ENCODE peak calls at places on chromosomes 1 and 21, in nine cellular contexts. E, J, Z, M, W, N, O, P and U are unnamed samples.

GRCh38 chr1:226373376-226373775 is 34.5 kb downstream of the PARP1 start:
- DNase-seq in E (no peak), J (no peak), Z (no peak), M (no peak), W (no peak), N (no peak), O (no peak), P (no peak), U (no peak)

GRCh38 chr1:1337793-1338147 is 6.7 kb downstream of the TAS1R3 start:
- DNase-seq in E (no peak), J (no peak), Z (no peak), M (peak; percentile 68), W (no peak), N (no peak), O (no peak), P (no peak), U (no peak)

GRCh38 chr1:209819059-209819458 is 8.7 kb upstream of the UTP25 start:
- DNase-seq in E (no peak), J (no peak), Z (no peak), M (no peak), W (no peak), N (no peak), O (no peak), P (no peak), U (no peak)

GRCh38 chr1:228337031-228337564 is 69.5 kb downstream of the TRIM11 start:
- DNase-seq in E (peak; percentile 58), J (no peak), Z (no peak), M (peak; percentile 34), W (peak; percentile 7), N (no peak), O (no peak), P (no peak), U (no peak)

GRCh38 chr1:231240531-231240882 is 505 bp upstream of the GNPAT start:
- DNase-seq in E (no peak), J (no peak), Z (peak; percentile 38), M (no peak), W (no peak), N (no peak), O (no peak), P (no peak), U (no peak)

GRCh38 chr21:45324430-45325205 is 36.9 kb upstream of the POFUT2 start:
- DNase-seq in E (peak; percentile 67), J (peak; percentile 45), Z (no peak), M (no peak), W (peak; percentile 20), N (no peak), O (no peak), P (no peak), U (no peak)

GRCh38 chr1:67612690-67613322 is 72.2 kb upstream of the GADD45A start:
- DNase-seq in E (no peak), J (no peak), Z (no peak), M (no peak), W (peak; percentile 21), N (no peak), O (no peak), P (no peak), U (no peak)

GRCh38 chr1:156493749-156494148 is 6.8 kb downstream of the MEF2D start:
- DNase-seq in E (no peak), J (no peak), Z (no peak), M (no peak), W (no peak), N (no peak), O (no peak), P (no peak), U (no peak)

GRCh38 chr21:29078884-29079765 is 5.7 kb upstream of the CCT8 start:
- DNase-seq in E (no peak), J (no peak), Z (no peak), M (no peak), W (no peak), N (no peak), O (no peak), P (peak; percentile 37), U (no peak)
- H3K4me3 ChIP-seq in E (no peak overlapping the region), J (no peak overlapping the region), Z (no peak overlapping the region), M (no peak overlapping the region), W (no peak overlapping the region), N (no peak overlapping the region), O (no peak overlapping the region), P (no peak overlapping the region), U (no peak overlapping the region)

DNA sequence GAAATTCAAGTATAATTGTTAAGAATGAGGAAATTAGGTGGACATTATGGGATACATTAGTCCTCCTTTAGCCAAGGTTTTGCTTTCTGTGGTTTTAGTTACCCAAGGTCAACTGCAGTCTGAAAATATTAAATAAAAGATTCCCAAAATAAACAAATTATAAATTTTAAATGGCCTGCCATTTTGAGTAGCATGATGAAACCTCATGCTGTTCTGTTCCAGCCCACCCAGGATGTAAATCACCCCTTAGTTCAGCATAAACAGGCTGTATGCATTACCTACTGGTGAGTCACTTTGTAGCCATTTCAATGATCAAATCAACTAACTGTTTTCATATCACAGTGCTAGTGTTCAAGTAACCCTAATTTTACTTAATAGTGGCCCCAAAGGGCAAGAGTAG is 132.5 kb upstream of the LYPLAL1 start:
- DNase-seq in E (no peak), J (no peak), Z (no peak), M (no peak), W (no peak), N (no peak), O (peak; percentile 24), P (no peak), U (peak; percentile 79)
- TF ChIP-seq CTCF in E (no peak), J (no peak), Z (no peak), M (no peak), W (no peak), N (no peak), O (no peak), P (no peak), U (no peak)

DNA sequence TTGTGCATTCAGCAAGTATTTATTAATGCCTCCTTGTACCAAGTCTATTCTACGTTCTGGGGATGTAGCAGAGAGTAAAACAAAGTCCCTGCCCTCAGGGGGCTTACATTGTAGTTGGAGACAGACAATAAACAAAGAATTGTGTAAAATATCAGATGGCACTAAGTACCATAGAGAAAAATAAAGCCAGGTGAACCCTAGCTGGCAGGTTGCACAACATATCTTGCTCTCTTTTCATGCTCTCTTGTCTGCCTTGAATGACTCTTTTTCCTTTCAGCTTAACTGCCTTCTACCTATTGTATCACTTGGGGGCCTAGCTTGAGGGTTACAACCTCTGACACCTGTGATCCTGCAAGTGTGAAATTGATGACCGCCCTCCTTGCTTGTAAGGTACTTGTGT is 20.7 kb upstream of the FASLG start:
- DNase-seq in E (no peak), J (no peak), Z (no peak), M (no peak), W (no peak), N (no peak), O (no peak), P (no peak), U (no peak)
- H3K4me3 ChIP-seq in E (no peak overlapping the region), J (no peak overlapping the region), Z (no peak overlapping the region), M (no peak overlapping the region), W (no peak overlapping the region), N (no peak overlapping the region), O (no peak overlapping the region), P (no peak overlapping the region), U (no peak overlapping the region)

GRCh38 chr1:99347041-99347684 is 82.9 kb downstream of the PLPPR4 start:
- DNase-seq in E (no peak), J (no peak), Z (no peak), M (no peak), W (no peak), N (no peak), O (no peak), P (no peak), U (no peak)
- TF ChIP-seq CTCF in E (no peak), J (no peak), Z (peak; percentile 16), M (no peak), W (no peak), N (no peak), O (no peak), P (no peak), U (no peak)

DNA sequence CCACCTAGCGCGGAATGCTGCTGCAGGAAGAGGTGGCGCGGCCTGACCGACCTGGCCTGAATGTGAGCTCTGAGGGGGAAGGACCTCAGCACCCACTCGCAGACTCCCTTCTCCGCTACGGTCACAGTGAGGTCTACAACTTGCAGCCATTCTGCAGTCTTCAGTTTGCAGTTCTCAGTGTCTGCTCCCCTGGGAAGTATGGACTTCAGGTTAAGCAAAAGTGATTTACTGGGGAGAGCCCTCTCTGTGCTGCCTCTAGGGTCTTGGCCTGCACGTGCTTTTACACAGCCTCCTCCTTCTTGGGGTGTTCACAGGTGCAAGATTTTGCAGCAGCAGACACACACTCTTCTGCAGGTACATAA is 296.0 kb downstream of the OMA1 start:
- DNase-seq in E (no peak), J (no peak), Z (no peak), M (no peak), W (no peak), N (no peak), O (no peak), P (no peak), U (no peak)
- H3K4me3 ChIP-seq in E (no peak overlapping the region), J (no peak overlapping the region), Z (peak overlapping the region; percentile 86), M (no peak overlapping the region), W (peak overlapping the region; percentile 67), N (no peak overlapping the region), O (peak overlapping the region; percentile 42), P (no peak overlapping the region), U (no peak overlapping the region)

GRCh38 chr1:110150330-110151174 is at the start of gene SLC6A17:
- DNase-seq in E (no peak), J (no peak), Z (peak; percentile 75), M (no peak), W (no peak), N (no peak), O (no peak), P (no peak), U (peak; percentile 13)

GRCh38 chr1:110151175-110151715 is 951 bp downstream of the SLC6A17 start:
- DNase-seq in E (no peak), J (no peak), Z (peak; percentile 17), M (no peak), W (no peak), N (no peak), O (no peak), P (no peak), U (no peak)

GRCh38 chr1:110153407-110153950 is 3.2 kb downstream of the SLC6A17 start:
- DNase-seq in E (no peak), J (peak; percentile 12), Z (no peak), M (no peak), W (no peak), N (no peak), O (no peak), P (no peak), U (no peak)

GRCh38 chr1:110152133-110152785 is 2.0 kb downstream of the SLC6A17 start:
- DNase-seq in E (no peak), J (no peak), Z (no peak), M (no peak), W (no peak), N (no peak), O (peak; percentile 19), P (no peak), U (no peak)

GRCh38 chr1:110148961-110149360 is 1.3 kb upstream of the SLC6A17 start:
- DNase-seq in E (no peak), J (peak; percentile 3), Z (peak; percentile 34), M (no peak), W (no peak), N (no peak), O (no peak), P (no peak), U (no peak)
- TF ChIP-seq CTCF in E (no peak), J (no peak), Z (peak; percentile 55), M (no peak), W (peak; percentile 11), N (no peak), O (peak; percentile 44), P (no peak), U (peak; percentile 29)

DNA sequence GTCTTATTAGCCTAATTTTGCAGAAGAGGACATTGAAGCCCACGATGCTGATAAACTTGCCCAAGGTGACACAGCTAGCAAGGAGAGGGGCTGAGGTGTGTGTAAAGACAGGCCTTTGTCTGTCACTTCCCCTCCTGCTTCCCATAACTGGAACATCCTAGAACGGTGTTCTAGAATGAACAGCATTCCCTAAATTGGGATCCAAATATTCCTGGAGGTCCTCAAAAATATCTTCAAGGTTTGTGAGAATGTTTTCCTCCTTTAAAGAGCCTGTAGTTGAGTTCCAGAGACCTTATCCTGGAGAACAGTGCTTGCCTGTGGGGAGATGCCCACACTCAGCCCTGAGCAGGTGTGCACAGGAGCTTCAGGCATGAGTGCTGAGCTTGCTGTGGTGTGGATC is 41.5 kb upstream of the SAMD13 start:
- DNase-seq in E (no peak), J (no peak), Z (no peak), M (no peak), W (no peak), N (no peak), O (no peak), P (no peak), U (no peak)
- H3K4me3 ChIP-seq in E (no peak overlapping the region), J (no peak overlapping the region), Z (no peak overlapping the region), M (no peak overlapping the region), W (no peak overlapping the region), N (no peak overlapping the region), O (no peak overlapping the region), P (no peak overlapping the region), U (no peak overlapping the region)